ENCODE peak calls at places on chromosomes 4 and X, in nine cellular contexts. One of them, this sample, is unnamed.

GRCh38 chr4:102878901-102879300 is 10.1 kb downstream of the CISD2 start:
- DNase-seq in HepG2: no peak
- DNase-seq in left ventricle myocardium inferior: no peak
- DNase-seq in astrocyte of the spinal cord: no peak
- DNase-seq in fibroblast of mammary gland: no peak
- DNase-seq in ovary: no peak
- DNase-seq in IMR-90: no peak
- DNase-seq in GM12865: no peak
- DNase-seq in dorsolateral prefrontal cortex: no peak
- DNase-seq in this sample: no peak

GRCh38 chrX:38175140-38175539 is 45.5 kb downstream of the SRPX start:
- DNase-seq in HepG2: peak
- DNase-seq in left ventricle myocardium inferior: no peak
- DNase-seq in astrocyte of the spinal cord: peak
- DNase-seq in fibroblast of mammary gland: no peak
- DNase-seq in ovary: no peak
- DNase-seq in IMR-90: peak
- DNase-seq in GM12865: peak
- DNase-seq in dorsolateral prefrontal cortex: peak
- DNase-seq in this sample: no peak

GRCh38 chr4:141290771-141291170 is 70.1 kb downstream of the ZNF330 start:
- DNase-seq in HepG2: no peak
- DNase-seq in left ventricle myocardium inferior: no peak
- DNase-seq in astrocyte of the spinal cord: no peak
- DNase-seq in fibroblast of mammary gland: no peak
- DNase-seq in ovary: no peak
- DNase-seq in IMR-90: no peak
- DNase-seq in GM12865: no peak
- DNase-seq in dorsolateral prefrontal cortex: no peak
- DNase-seq in this sample: no peak

GRCh38 chr4:21769404-21770147 is 179.0 kb downstream of the KCNIP4 start:
- DNase-seq in HepG2: no peak
- DNase-seq in left ventricle myocardium inferior: no peak
- DNase-seq in astrocyte of the spinal cord: peak
- DNase-seq in fibroblast of mammary gland: peak
- DNase-seq in ovary: no peak
- DNase-seq in IMR-90: peak
- DNase-seq in GM12865: no peak
- DNase-seq in dorsolateral prefrontal cortex: no peak
- DNase-seq in this sample: peak

GRCh38 chrX:15292861-15293260 is 22.6 kb downstream of the ASB11 start:
- DNase-seq in HepG2: no peak
- DNase-seq in left ventricle myocardium inferior: no peak
- DNase-seq in astrocyte of the spinal cord: no peak
- DNase-seq in fibroblast of mammary gland: no peak
- DNase-seq in ovary: no peak
- DNase-seq in IMR-90: no peak
- DNase-seq in GM12865: no peak
- DNase-seq in dorsolateral prefrontal cortex: no peak
- DNase-seq in this sample: no peak

GRCh38 chr4:1567808-1568581 is 116.1 kb downstream of the FAM53A start:
- DNase-seq in HepG2: no peak
- DNase-seq in left ventricle myocardium inferior: no peak
- DNase-seq in astrocyte of the spinal cord: no peak
- DNase-seq in fibroblast of mammary gland: no peak
- DNase-seq in ovary: no peak
- DNase-seq in IMR-90: no peak
- DNase-seq in GM12865: no peak
- DNase-seq in dorsolateral prefrontal cortex: no peak
- DNase-seq in this sample: no peak

GRCh38 chr4:41129128-41129754 is 85.1 kb downstream of the APBB2 start:
- DNase-seq in HepG2: no peak
- DNase-seq in left ventricle myocardium inferior: no peak
- DNase-seq in astrocyte of the spinal cord: no peak
- DNase-seq in fibroblast of mammary gland: no peak
- DNase-seq in ovary: no peak
- DNase-seq in IMR-90: no peak
- DNase-seq in GM12865: no peak
- DNase-seq in dorsolateral prefrontal cortex: no peak
- DNase-seq in this sample: no peak

GRCh38 chr4:89599026-89599425 is 237.9 kb downstream of the SNCA start:
- DNase-seq in HepG2: no peak
- DNase-seq in left ventricle myocardium inferior: no peak
- DNase-seq in astrocyte of the spinal cord: no peak
- DNase-seq in fibroblast of mammary gland: peak
- DNase-seq in ovary: no peak
- DNase-seq in IMR-90: no peak
- DNase-seq in GM12865: no peak
- DNase-seq in dorsolateral prefrontal cortex: no peak
- DNase-seq in this sample: no peak

GRCh38 chr4:113707013-113707412 is 54.5 kb downstream of the CAMK2D start:
- DNase-seq in HepG2: no peak
- DNase-seq in left ventricle myocardium inferior: no peak
- DNase-seq in astrocyte of the spinal cord: peak
- DNase-seq in fibroblast of mammary gland: peak
- DNase-seq in ovary: no peak
- DNase-seq in IMR-90: peak
- DNase-seq in GM12865: peak
- DNase-seq in dorsolateral prefrontal cortex: no peak
- DNase-seq in this sample: peak

GRCh38 chr4:145216532-145216931 is 36.1 kb upstream of the OTUD4 start:
- DNase-seq in HepG2: no peak
- DNase-seq in left ventricle myocardium inferior: no peak
- DNase-seq in astrocyte of the spinal cord: peak
- DNase-seq in fibroblast of mammary gland: peak
- DNase-seq in ovary: no peak
- DNase-seq in IMR-90: peak
- DNase-seq in GM12865: peak
- DNase-seq in dorsolateral prefrontal cortex: no peak
- DNase-seq in this sample: peak

GRCh38 chr4:122700178-122700725 is 32.3 kb upstream of the BBS12 start:
- DNase-seq in HepG2: peak
- DNase-seq in left ventricle myocardium inferior: peak
- DNase-seq in astrocyte of the spinal cord: peak
- DNase-seq in fibroblast of mammary gland: peak
- DNase-seq in ovary: peak
- DNase-seq in IMR-90: peak
- DNase-seq in GM12865: no peak
- DNase-seq in dorsolateral prefrontal cortex: no peak
- DNase-seq in this sample: peak

GRCh38 chr4:152693875-152694274 is 14.1 kb upstream of the TMEM154 start:
- DNase-seq in HepG2: no peak
- DNase-seq in left ventricle myocardium inferior: no peak
- DNase-seq in astrocyte of the spinal cord: no peak
- DNase-seq in fibroblast of mammary gland: no peak
- DNase-seq in ovary: no peak
- DNase-seq in IMR-90: no peak
- DNase-seq in GM12865: peak
- DNase-seq in dorsolateral prefrontal cortex: no peak
- DNase-seq in this sample: no peak
- H3K4me3 ChIP-seq in HepG2: no peak
- H3K4me3 ChIP-seq in left ventricle myocardium inferior: no peak
- H3K4me3 ChIP-seq in astrocyte of the spinal cord: no peak
- H3K4me3 ChIP-seq in fibroblast of mammary gland: no peak
- H3K4me3 ChIP-seq in ovary: no peak
- H3K4me3 ChIP-seq in IMR-90: no peak
- H3K4me3 ChIP-seq in GM12865: no peak
- H3K4me3 ChIP-seq in dorsolateral prefrontal cortex: no peak
- H3K4me3 ChIP-seq in this sample: no peak

DNA sequence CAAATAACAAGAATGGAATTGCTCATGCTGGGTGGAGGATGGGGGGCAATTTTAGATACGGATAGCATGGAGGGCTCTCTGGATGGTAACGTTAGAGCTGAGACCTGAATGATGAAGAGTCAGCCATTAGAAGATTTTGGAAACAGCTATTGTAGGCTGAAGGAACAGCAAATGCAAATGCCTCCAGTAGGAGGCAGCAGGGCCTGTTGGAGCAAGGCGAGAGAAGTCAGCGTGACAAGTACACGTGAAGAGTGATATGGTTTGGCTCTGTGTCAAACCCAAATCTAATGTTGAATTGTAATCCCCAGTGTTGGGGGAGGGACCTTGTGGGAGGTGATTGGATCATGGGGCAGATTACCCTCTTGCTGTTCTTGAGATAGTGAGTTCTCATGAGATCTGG is 59.3 kb upstream of the SOD3 start:
- DNase-seq in HepG2: no peak
- DNase-seq in left ventricle myocardium inferior: no peak
- DNase-seq in astrocyte of the spinal cord: no peak
- DNase-seq in fibroblast of mammary gland: peak
- DNase-seq in ovary: no peak
- DNase-seq in IMR-90: peak
- DNase-seq in GM12865: peak
- DNase-seq in dorsolateral prefrontal cortex: no peak
- DNase-seq in this sample: peak
- TF ChIP-seq CTCF in HepG2: peak
- TF ChIP-seq CTCF in left ventricle myocardium inferior: peak
- TF ChIP-seq CTCF in astrocyte of the spinal cord: peak
- TF ChIP-seq CTCF in fibroblast of mammary gland: peak
- TF ChIP-seq CTCF in ovary: no peak
- TF ChIP-seq CTCF in IMR-90: peak
- TF ChIP-seq CTCF in GM12865: peak
- TF ChIP-seq CTCF in dorsolateral prefrontal cortex: peak
- TF ChIP-seq CTCF in this sample: peak

GRCh38 chrX:137547291-137547690 is 18.6 kb upstream of the ZIC3 start:
- DNase-seq in HepG2: no peak
- DNase-seq in left ventricle myocardium inferior: no peak
- DNase-seq in astrocyte of the spinal cord: no peak
- DNase-seq in fibroblast of mammary gland: no peak
- DNase-seq in ovary: no peak
- DNase-seq in IMR-90: no peak
- DNase-seq in GM12865: no peak
- DNase-seq in dorsolateral prefrontal cortex: no peak
- DNase-seq in this sample: no peak
- H3K4me3 ChIP-seq in HepG2: no peak
- H3K4me3 ChIP-seq in left ventricle myocardium inferior: no peak
- H3K4me3 ChIP-seq in astrocyte of the spinal cord: no peak
- H3K4me3 ChIP-seq in fibroblast of mammary gland: no peak
- H3K4me3 ChIP-seq in ovary: no peak
- H3K4me3 ChIP-seq in IMR-90: no peak
- H3K4me3 ChIP-seq in GM12865: no peak
- H3K4me3 ChIP-seq in dorsolateral prefrontal cortex: no peak
- H3K4me3 ChIP-seq in this sample: no peak

GRCh38 chrX:153662266-153662665 is 11.3 kb downstream of the PNCK start:
- DNase-seq in HepG2: peak
- DNase-seq in left ventricle myocardium inferior: peak
- DNase-seq in astrocyte of the spinal cord: no peak
- DNase-seq in fibroblast of mammary gland: peak
- DNase-seq in ovary: no peak
- DNase-seq in IMR-90: peak
- DNase-seq in GM12865: peak
- DNase-seq in dorsolateral prefrontal cortex: no peak
- DNase-seq in this sample: peak
- TF ChIP-seq CTCF in HepG2: peak
- TF ChIP-seq CTCF in left ventricle myocardium inferior: peak
- TF ChIP-seq CTCF in astrocyte of the spinal cord: peak
- TF ChIP-seq CTCF in fibroblast of mammary gland: peak
- TF ChIP-seq CTCF in ovary: no peak
- TF ChIP-seq CTCF in IMR-90: peak
- TF ChIP-seq CTCF in GM12865: peak
- TF ChIP-seq CTCF in dorsolateral prefrontal cortex: peak
- TF ChIP-seq CTCF in this sample: peak